ENCODE peak calls at places on chromosomes 16 and 17, in six cellular contexts. I, U, Y, T, P and H are unnamed samples.

GRCh38 chr17:63446218-63446980 is at the start of gene CYB561:
- DNase-seq in I (no peak), T (peak; percentile 62), Y (no peak), P (peak; percentile 89), U (peak; percentile 57), H (peak; percentile 29)

GRCh38 chr17:79466562-79467350 is 144.1 kb downstream of the RBFOX3 start:
- DNase-seq in I (no peak), U (no peak), Y (no peak), T (no peak), P (no peak), H (no peak)

GRCh38 chr17:46772013-46772878 is 46.2 kb downstream of the WNT3 start:
- DNase-seq in T (peak; percentile 59), P (peak; percentile 30), I (peak; percentile 97), Y (peak; percentile 86), U (peak; percentile 32), H (no peak)

GRCh38 chr17:3919123-3919624 is 2.9 kb upstream of the P2RX1 start:
- DNase-seq in I (no peak), U (no peak), T (no peak), P (no peak), Y (no peak), H (no peak)

GRCh38 chr17:77242118-77242800 is 101.5 kb downstream of the SEC14L1 start:
- DNase-seq in P (no peak), T (no peak), U (no peak), I (no peak), Y (no peak), H (no peak)

GRCh38 chr17:73203788-73204479 is 11.1 kb downstream of the COG1 start:
- DNase-seq in U (no peak), Y (no peak), P (no peak), I (no peak), T (no peak), H (no peak)

GRCh38 chr16:54473201-54473993 is 186.8 kb upstream of the IRX3 start:
- DNase-seq in P (no peak), I (no peak), U (no peak), Y (no peak), T (no peak), H (no peak)

GRCh38 chr17:70661342-70662222 is 492.2 kb downstream of the KCNJ2 start:
- DNase-seq in Y (no peak), I (no peak), U (peak; percentile 55), T (no peak), P (no peak), H (peak; percentile 12)

GRCh38 chr16:868846-869822 is 68.6 kb upstream of the GNG13 start:
- DNase-seq in P (no peak), Y (no peak), T (no peak), I (no peak), U (no peak), H (no peak)

GRCh38 chr17:64081802-64082799 is 47.8 kb downstream of the ERN1 start:
- DNase-seq in I (no peak), Y (no peak), P (peak; percentile 85), T (no peak), U (peak; percentile 92), H (peak; percentile 82)

GRCh38 chr17:75806822-75807500 is 22.4 kb downstream of the UNK start:
- DNase-seq in U (no peak), P (peak; percentile 78), T (no peak), I (no peak), Y (no peak), H (no peak)

GRCh38 chr16:69890114-69890890 is 60.8 kb upstream of the CLEC18A start:
- DNase-seq in I (peak; percentile 77), U (peak; percentile 71), P (peak; percentile 64), T (peak; percentile 57), Y (no peak), H (peak; percentile 42)

GRCh38 chr17:65985571-65985970 is 206.4 kb downstream of the CEP112 start:
- DNase-seq in Y (no peak), P (no peak), T (no peak), I (no peak), U (no peak), H (peak; percentile 20)

GRCh38 chr17:75610103-75610984 is 22.7 kb downstream of the MYO15B start:
- DNase-seq in U (no peak), T (no peak), P (no peak), I (no peak), Y (no peak), H (no peak)

GRCh38 chr16:67842509-67843342 is 606 bp downstream of the THAP11 start:
- DNase-seq in U (peak; percentile 82), T (peak; percentile 50), P (peak; percentile 54), I (peak; percentile 68), Y (no peak), H (peak; percentile 46)

GRCh38 chr17:46764709-46765401 is 53.6 kb downstream of the WNT3 start:
- DNase-seq in T (no peak), U (peak; percentile 32), Y (no peak), I (no peak), P (no peak), H (peak; percentile 86)

GRCh38 chr17:83145358-83145738 is 65.9 kb downstream of the METRNL start:
- DNase-seq in P (no peak), Y (no peak), I (no peak), U (no peak), T (no peak), H (no peak)

GRCh38 chr17:57284583-57284982 is 28.3 kb downstream of the MSI2 start:
- DNase-seq in Y (no peak), T (no peak), I (no peak), P (no peak), U (no peak), H (no peak)

GRCh38 chr17:47072881-47073280 is 93.8 kb upstream of the RPRML start:
- DNase-seq in U (peak; percentile 3), P (peak; percentile 2), I (no peak), T (no peak), Y (no peak), H (peak; percentile 33)

GRCh38 chr17:61157246-61157887 is 242.3 kb upstream of the TBX2 start:
- DNase-seq in Y (no peak), P (no peak), T (no peak), I (no peak), U (peak; percentile 75), H (peak; percentile 71)

GRCh38 chr16:23026777-23027362 is 122.4 kb downstream of the USP31 start:
- DNase-seq in P (peak; percentile 30), Y (no peak), U (peak; percentile 10), T (peak; percentile 59), I (peak; percentile 54), H (peak; percentile 25)

GRCh38 chr16:72066747-72067146 is 3.7 kb downstream of the HPR start:
- DNase-seq in P (peak; percentile 50), I (no peak), Y (no peak), T (peak; percentile 15), U (peak; percentile 44), H (peak; percentile 64)

GRCh38 chr17:57834146-57834741 is 15.6 kb downstream of the MRPS23 start:
- DNase-seq in P (no peak), I (peak; percentile 83), U (no peak), T (no peak), Y (peak; percentile 15), H (no peak)

GRCh38 chr16:55001931-55002330 is 71.3 kb downstream of the IRX5 start:
- DNase-seq in T (no peak), P (no peak), Y (no peak), I (no peak), U (no peak), H (no peak)

GRCh38 chr17:40615295-40615988 is 32.2 kb downstream of the SMARCE1 start:
- DNase-seq in T (peak; percentile 18), P (peak; percentile 68), Y (peak; percentile 49), U (peak; percentile 46), I (peak; percentile 90), H (peak; percentile 47)

GRCh38 chr16:88453217-88453531 is at the start of gene ZFPM1:
- DNase-seq in T (no peak), I (no peak), Y (no peak), P (no peak), U (no peak), H (no peak)

GRCh38 chr17:199806-200603 is 18.6 kb upstream of the DOC2B start:
- DNase-seq in U (no peak), Y (no peak), T (no peak), I (no peak), P (no peak), H (no peak)

GRCh38 chr17:72578817-72579470 is 458.1 kb downstream of the SOX9 start:
- DNase-seq in U (no peak), I (no peak), Y (no peak), P (no peak), T (no peak), H (no peak)

GRCh38 chr17:31739300-31739699 is 119.7 kb downstream of the COPRS start:
- DNase-seq in P (no peak), U (peak; percentile 84), Y (no peak), T (no peak), I (no peak), H (peak; percentile 91)
- H2AFZ ChIP-seq in P (no peak overlapping the region), U (no peak overlapping the region), Y (no peak overlapping the region), T (no peak overlapping the region), I (no peak overlapping the region), H (peak overlapping the region; percentile 28)

GRCh38 chr17:16940116-16940881 is 31.6 kb downstream of the TNFRSF13B start:
- DNase-seq in I (peak; percentile 87), P (no peak), Y (peak; percentile 31), T (no peak), U (no peak), H (no peak)
- H2AK5ac ChIP-seq in I (no peak overlapping the region), P (no peak overlapping the region), Y (no peak overlapping the region), T (peak overlapping the region; percentile 1), U (no peak overlapping the region), H (no peak overlapping the region)

DNA sequence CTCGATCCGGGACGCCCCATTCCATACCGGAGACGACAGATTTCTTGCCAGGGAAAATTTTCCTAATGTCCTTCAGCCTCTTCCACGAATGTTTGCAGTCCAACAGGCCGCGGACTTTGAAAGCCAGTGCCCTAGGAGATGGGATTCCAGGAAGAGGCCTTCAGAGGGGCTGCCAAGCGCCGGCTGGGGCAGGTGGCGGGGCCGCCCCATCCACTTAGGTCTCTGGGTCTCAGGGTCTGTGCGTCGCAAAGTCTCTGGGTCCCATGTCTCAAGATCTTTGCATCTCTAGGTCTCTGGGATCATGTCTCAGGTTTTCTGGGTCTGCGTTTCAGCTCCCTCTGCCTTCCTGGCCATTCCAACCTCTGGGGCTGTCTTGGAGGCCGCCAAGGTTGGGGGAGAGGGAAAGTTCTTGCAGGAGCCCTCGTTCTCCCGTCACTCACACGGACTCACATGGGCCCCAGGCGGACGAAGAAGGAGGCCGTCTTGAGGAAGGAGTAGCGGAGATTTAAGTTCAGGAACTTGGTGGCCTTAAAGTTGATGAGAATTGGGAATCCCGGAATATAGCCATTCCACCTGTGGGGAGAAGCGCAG is 7.2 kb downstream of the ALOX12B start:
- DNase-seq in Y (no peak), T (no peak), P (no peak), I (no peak), U (no peak), H (no peak)
- H2AFZ ChIP-seq in Y (no peak overlapping the region), T (peak overlapping the region; percentile 89), P (no peak overlapping the region), I (no peak overlapping the region), U (no peak overlapping the region), H (peak overlapping the region; percentile 92)

GRCh38 chr16:10950393-10950792 is 6.0 kb downstream of the CLEC16A start:
- DNase-seq in T (no peak), Y (no peak), I (no peak), P (peak; percentile 73), U (peak; percentile 56), H (no peak)

GRCh38 chr16:10946308-10946707 is 1.9 kb downstream of the CLEC16A start:
- DNase-seq in U (no peak), Y (no peak), P (peak; percentile 42), I (peak; percentile 71), T (no peak), H (no peak)

GRCh38 chr16:10951016-10951415 is 6.7 kb downstream of the CLEC16A start:
- DNase-seq in U (peak; percentile 73), P (no peak), I (no peak), T (no peak), Y (no peak), H (peak; percentile 59)

GRCh38 chr16:10947211-10947787 is 2.9 kb downstream of the CLEC16A start:
- DNase-seq in I (no peak), Y (no peak), P (no peak), U (no peak), T (no peak), H (no peak)

GRCh38 chr16:10949424-10949970 is 5.1 kb downstream of the CLEC16A start:
- DNase-seq in U (no peak), T (no peak), Y (peak; percentile 46), I (peak; percentile 88), P (no peak), H (no peak)
- H2AK5ac ChIP-seq in U (peak overlapping the region; percentile 88), T (no peak overlapping the region), Y (no peak overlapping the region), I (no peak overlapping the region), P (no peak overlapping the region), H (peak overlapping the region; percentile 56)